ENCODE peak calls at places on chromosomes 16 and 17, in four cellular contexts. A, P, Y and Z are unnamed samples.
A peak's percentile ranks its signal among the peaks of the same experiment; 100 is the strongest.

GRCh38 chr16:86878290-86879160 is 300.2 kb downstream of the FOXL1 start:
- DNase-seq in A (no peak), P (no peak), Y (no peak), Z (peak; percentile 22)

GRCh38 chr17:13405080-13405479 is 196.6 kb downstream of the HS3ST3A1 start:
- DNase-seq in A (no peak), P (no peak), Y (no peak), Z (no peak)

GRCh38 chr16:30458561-30459394 is 13.1 kb upstream of the SEPHS2 start:
- DNase-seq in A (no peak), P (peak; percentile 34), Y (no peak), Z (no peak)

GRCh38 chr17:19331553-19332245 is 30.8 kb downstream of the B9D1 start:
- DNase-seq in A (no peak), P (no peak), Y (no peak), Z (no peak)

GRCh38 chr16:56477096-56477878 is 25.9 kb downstream of the OGFOD1 start:
- DNase-seq in A (no peak), P (no peak), Y (no peak), Z (no peak)

GRCh38 chr17:83126275-83126930 is 47.0 kb downstream of the METRNL start:
- DNase-seq in A (no peak), P (no peak), Y (peak; percentile 60), Z (no peak)

GRCh38 chr16:75288596-75289120 is 37.2 kb upstream of the BCAR1 start:
- DNase-seq in A (no peak), P (peak; percentile 18), Y (no peak), Z (no peak)

GRCh38 chr17:49089094-49089493 is 43.5 kb upstream of the B4GALNT2 start:
- DNase-seq in A (no peak), P (no peak), Y (no peak), Z (no peak)

GRCh38 chr16:76748698-76749097 is 442.3 kb upstream of the MON1B start:
- DNase-seq in A (no peak), P (no peak), Y (no peak), Z (no peak)

GRCh38 chr17:10316986-10317834 is 55.6 kb downstream of the MYH13 start:
- DNase-seq in A (no peak), P (peak; percentile 46), Y (peak; percentile 80), Z (no peak)

GRCh38 chr17:75832164-75832651 is 12.0 kb downstream of the UNC13D start:
- DNase-seq in A (no peak), P (no peak), Y (no peak), Z (no peak)

GRCh38 chr16:13957197-13958078 is 37.5 kb downstream of the ERCC4 start:
- DNase-seq in A (peak; percentile 68), P (peak; percentile 51), Y (peak; percentile 83), Z (peak; percentile 87)

GRCh38 chr17:41530062-41531048 is 2.2 kb upstream of the KRT19 start:
- DNase-seq in A (no peak), P (no peak), Y (no peak), Z (no peak)

GRCh38 chr17:66799839-66800537 is 34.9 kb upstream of the CACNG5 start:
- DNase-seq in A (no peak), P (no peak), Y (peak; percentile 61), Z (no peak)
- TF ChIP-seq CTCF in A (no peak), P (no peak), Y (no peak), Z (no peak)

GRCh38 chr17:50618300-50618699 is 16.4 kb upstream of the ABCC3 start:
- DNase-seq in A (no peak), P (no peak), Y (no peak), Z (no peak)

GRCh38 chr17:50620237-50620636 is 14.4 kb upstream of the ABCC3 start:
- DNase-seq in A (no peak), P (no peak), Y (no peak), Z (no peak)

GRCh38 chr17:50619489-50619888 is 15.2 kb upstream of the ABCC3 start:
- DNase-seq in A (no peak), P (no peak), Y (no peak), Z (no peak)

GRCh38 chr17:50620848-50621247 is 13.8 kb upstream of the ABCC3 start:
- DNase-seq in A (no peak), P (no peak), Y (no peak), Z (no peak)

GRCh38 chr17:50618941-50619340 is 15.7 kb upstream of the ABCC3 start:
- DNase-seq in A (no peak), P (no peak), Y (no peak), Z (no peak)
- H3K4me1 ChIP-seq in A (peaks cover 3% of the 10 kb centered on the region), P (no peaks in the 10 kb centered on the region), Y (no peaks in the 10 kb centered on the region), Z (no peaks in the 10 kb centered on the region)

GRCh38 chr17:64081802-64082799 is 47.8 kb downstream of the ERN1 start:
- DNase-seq in A (no peak), P (no peak), Y (no peak), Z (no peak)
- TF ChIP-seq CTCF in A (no peak), P (no peak), Y (no peak), Z (no peak)

DNA sequence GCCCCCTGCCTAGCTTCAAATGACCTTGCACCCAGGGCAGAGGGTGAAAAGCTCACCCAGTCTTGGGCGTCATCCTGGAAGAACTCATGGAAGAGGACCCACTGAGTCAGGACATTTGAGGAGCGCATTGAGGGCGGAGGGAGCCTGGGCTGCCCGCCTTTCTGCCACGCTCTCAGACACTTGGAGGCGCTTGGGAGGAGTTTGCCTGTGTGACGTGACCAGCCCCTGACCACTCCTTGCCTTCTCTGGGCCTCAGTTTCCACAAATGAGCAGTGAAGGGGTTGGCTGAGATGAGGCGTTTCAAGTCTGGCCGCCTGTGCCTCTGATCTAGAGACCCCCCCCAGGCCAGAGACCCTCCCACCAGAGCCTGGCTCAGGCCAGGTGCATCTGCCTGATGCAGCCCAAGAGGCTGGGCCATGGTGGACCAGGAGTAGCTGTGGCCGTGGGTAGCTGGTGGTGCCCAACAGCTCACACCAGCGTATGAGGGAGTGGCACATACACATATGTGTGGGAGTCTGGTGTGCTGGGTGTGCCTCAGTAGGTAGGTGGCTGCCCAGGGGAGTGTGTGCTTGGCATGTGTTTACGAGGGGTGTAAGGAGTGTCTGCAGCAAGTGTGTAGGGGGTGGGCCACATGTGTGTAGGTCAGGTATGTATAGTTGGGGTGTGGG is 80.2 kb upstream of the TOB1 start:
- DNase-seq in A (no peak), P (no peak), Y (no peak), Z (peak; percentile 52)
- H3K4me1 ChIP-seq in A (peaks cover 14% of the 10 kb centered on the region), P (peaks cover 56% of the 10 kb centered on the region), Y (peaks cover 28% of the 10 kb centered on the region), Z (peaks cover 31% of the 10 kb centered on the region)

DNA sequence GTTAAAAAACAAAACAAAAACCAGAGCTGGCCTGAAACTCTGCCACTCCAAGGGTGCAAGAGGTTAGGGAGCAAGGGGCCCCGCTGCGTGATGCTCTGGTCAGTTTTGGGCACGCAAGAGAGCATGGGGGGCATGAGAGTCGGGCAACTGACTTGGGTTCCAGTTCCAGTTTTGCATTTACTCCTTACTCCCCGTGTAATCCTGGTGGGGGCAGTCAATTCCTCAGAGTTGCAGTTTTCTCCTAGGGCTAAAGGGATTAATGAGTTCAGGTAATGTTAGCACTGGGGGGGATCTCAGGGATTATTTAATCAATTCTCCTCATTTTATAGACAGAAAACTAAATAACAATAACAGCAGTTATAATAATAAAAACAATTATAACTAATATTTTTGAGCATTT is 72.9 kb upstream of the PMFBP1 start:
- DNase-seq in A (no peak), P (no peak), Y (no peak), Z (no peak)
- TF ChIP-seq CTCF in A (no peak), P (no peak), Y (no peak), Z (peak; percentile 20)

GRCh38 chr17:17384291-17384615 is 81.1 kb downstream of the NT5M start:
- DNase-seq in A (no peak), P (no peak), Y (no peak), Z (no peak)

GRCh38 chr17:17387017-17387416 is 83.8 kb downstream of the NT5M start:
- DNase-seq in A (no peak), P (no peak), Y (no peak), Z (peak; percentile 87)

GRCh38 chr17:17386143-17386800 is 83.1 kb downstream of the NT5M start:
- DNase-seq in A (no peak), P (peak; percentile 58), Y (no peak), Z (no peak)

GRCh38 chr17:17385502-17385901 is 82.3 kb downstream of the NT5M start:
- DNase-seq in A (no peak), P (peak; percentile 43), Y (no peak), Z (no peak)

DNA sequence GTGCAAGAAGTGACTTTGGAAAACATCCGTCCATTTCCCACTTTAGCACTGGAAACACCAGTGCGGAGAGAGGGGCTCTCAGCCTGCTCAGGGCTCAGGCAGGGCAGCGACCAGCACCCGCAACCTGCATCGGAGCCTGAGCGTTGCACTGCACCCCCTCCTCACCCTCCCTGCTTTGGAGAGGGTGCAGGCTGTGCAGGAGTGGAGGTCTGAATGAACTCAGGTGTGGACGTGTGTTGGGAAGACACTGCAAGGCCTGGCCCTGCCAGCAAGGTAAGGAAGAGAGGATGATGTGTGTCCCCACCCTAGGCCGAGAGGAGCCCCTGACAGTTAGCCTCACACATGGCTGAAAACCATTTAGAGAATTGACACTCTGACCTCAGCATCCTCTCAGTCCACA is 81.8 kb downstream of the NT5M start:
- DNase-seq in A (no peak), P (no peak), Y (no peak), Z (no peak)
- H3K4me1 ChIP-seq in A (no peaks in the 10 kb centered on the region), P (peaks cover 6% of the 10 kb centered on the region), Y (no peaks in the 10 kb centered on the region), Z (peaks cover 7% of the 10 kb centered on the region)

GRCh38 chr16:74288065-74288464 is 8.5 kb upstream of the PSMD7 start:
- DNase-seq in A (no peak), P (no peak), Y (no peak), Z (no peak)
- TF ChIP-seq CTCF in A (no peak), P (no peak), Y (no peak), Z (no peak)

GRCh38 chr17:66413564-66414520 is 111.4 kb downstream of the PRKCA start:
- DNase-seq in A (no peak), P (no peak), Y (no peak), Z (no peak)
- H3K4me1 ChIP-seq in A (peaks cover 7% of the 10 kb centered on the region), P (no peaks in the 10 kb centered on the region), Y (no peaks in the 10 kb centered on the region), Z (peaks cover 13% of the 10 kb centered on the region)

GRCh38 chr17:69059458-69060205 is 1.1 kb downstream of the ABCA9 start:
- DNase-seq in A (no peak), P (no peak), Y (no peak), Z (no peak)

GRCh38 chr17:69056179-69056823 is 4.4 kb downstream of the ABCA9 start:
- DNase-seq in A (no peak), P (no peak), Y (no peak), Z (no peak)

GRCh38 chr17:69060835-69061234 is at the start of gene ABCA9:
- DNase-seq in A (no peak), P (no peak), Y (no peak), Z (no peak)

GRCh38 chr17:69057280-69057679 is 3.4 kb downstream of the ABCA9 start:
- DNase-seq in A (no peak), P (no peak), Y (no peak), Z (no peak)

GRCh38 chr17:69058165-69058564 is 2.6 kb downstream of the ABCA9 start:
- DNase-seq in A (no peak), P (no peak), Y (no peak), Z (no peak)
- TF ChIP-seq CTCF in A (no peak), P (no peak), Y (no peak), Z (no peak)